ENCODE peak calls at places on chromosomes 11 and 22, in seven cellular contexts. I is fibroblast of lung; W is psoas muscle; Q is pancreas; T is A549; A is GM23248; N is naive thymus-derived CD4-positive, alpha-beta T cell. L is an unnamed sample.

GRCh38 chr11:78638704-78639380 is 64.2 kb upstream of the NARS2 start:
- DNase-seq in I (no peak), W (no peak), Q (no peak), T (no peak), A (no peak), N (no peak), L (no peak)

GRCh38 chr11:41256060-41256459 is 203.4 kb downstream of the LRRC4C start:
- DNase-seq in I (no peak), W (no peak), Q (peak; percentile 12), T (no peak), A (no peak), N (no peak), L (no peak)

GRCh38 chr11:64681171-64681570 is 41.8 kb downstream of the NRXN2 start:
- DNase-seq in I (no peak), W (no peak), Q (no peak), T (no peak), A (no peak), N (no peak), L (no peak)

GRCh38 chr11:31957674-31958073 is 133.2 kb upstream of the RCN1 start:
- DNase-seq in I (no peak), W (no peak), Q (no peak), T (no peak), A (no peak), N (no peak), L (no peak)

GRCh38 chr11:116062129-116062525 is 557.9 kb upstream of the CADM1 start:
- DNase-seq in I (no peak), W (no peak), Q (no peak), T (no peak), A (no peak), N (no peak), L (no peak)

GRCh38 chr22:36289406-36289870 is 36.5 kb downstream of the APOL1 start:
- DNase-seq in I (no peak), W (peak; percentile 25), Q (no peak), T (no peak), A (no peak), N (no peak), L (no peak)

GRCh38 chr11:33449798-33450197 is 192.6 kb downstream of the HIPK3 start:
- DNase-seq in I (no peak), W (no peak), Q (no peak), T (no peak), A (peak; percentile 53), N (no peak), L (no peak)

GRCh38 chr22:43521716-43522115 is 109.9 kb downstream of the MPPED1 start:
- DNase-seq in I (no peak), W (no peak), Q (no peak), T (peak; percentile 9), A (no peak), N (no peak), L (peak; percentile 7)

GRCh38 chr11:7353100-7353499 is 101.4 kb downstream of the SYT9 start:
- DNase-seq in I (no peak), W (no peak), Q (no peak), T (peak; percentile 29), A (peak; percentile 64), N (no peak), L (peak; percentile 7)

DNA sequence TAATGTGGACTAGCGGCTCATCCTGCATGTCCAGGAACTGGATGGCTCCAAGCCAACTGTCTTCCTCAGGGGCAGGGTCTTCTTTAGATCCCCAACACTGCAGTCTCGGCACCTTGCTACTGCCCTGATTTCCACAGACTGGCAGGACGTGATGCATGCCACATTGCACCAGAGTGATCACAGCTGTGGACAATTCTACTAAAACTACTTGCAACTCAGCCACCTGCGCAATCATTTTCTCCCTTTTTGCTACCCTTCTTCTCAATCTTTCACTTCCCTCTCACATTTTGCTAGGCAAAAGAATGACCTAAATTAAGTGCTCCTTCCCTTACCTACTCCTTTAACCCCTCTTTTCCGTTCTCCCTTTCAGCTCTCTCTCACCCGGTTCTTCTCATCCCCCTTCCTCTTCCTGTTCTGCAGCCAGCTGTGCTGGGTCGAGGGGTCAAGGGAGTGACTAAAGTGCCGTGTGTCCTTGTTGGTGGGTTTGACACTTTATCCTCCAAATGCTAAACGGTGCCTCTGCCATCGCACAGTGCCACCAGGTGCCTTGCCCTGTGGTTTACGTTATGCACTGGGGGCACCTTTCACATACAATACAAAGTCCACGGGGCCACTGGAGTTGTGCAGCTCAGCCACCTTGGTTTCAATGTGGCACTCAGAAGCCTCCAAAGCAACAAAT is 11.5 kb upstream of the PEX26 start:
- DNase-seq in I (no peak), W (no peak), Q (no peak), T (no peak), A (no peak), N (no peak), L (no peak)
- H3K4me1 ChIP-seq in I (no peaks in the 10 kb centered on the region), W (peaks cover 8% of the 10 kb centered on the region), Q (no peaks in the 10 kb centered on the region), T (peaks cover 39% of the 10 kb centered on the region), A (peaks cover 26% of the 10 kb centered on the region), N (no peaks in the 10 kb centered on the region), L (peaks cover 33% of the 10 kb centered on the region)

DNA sequence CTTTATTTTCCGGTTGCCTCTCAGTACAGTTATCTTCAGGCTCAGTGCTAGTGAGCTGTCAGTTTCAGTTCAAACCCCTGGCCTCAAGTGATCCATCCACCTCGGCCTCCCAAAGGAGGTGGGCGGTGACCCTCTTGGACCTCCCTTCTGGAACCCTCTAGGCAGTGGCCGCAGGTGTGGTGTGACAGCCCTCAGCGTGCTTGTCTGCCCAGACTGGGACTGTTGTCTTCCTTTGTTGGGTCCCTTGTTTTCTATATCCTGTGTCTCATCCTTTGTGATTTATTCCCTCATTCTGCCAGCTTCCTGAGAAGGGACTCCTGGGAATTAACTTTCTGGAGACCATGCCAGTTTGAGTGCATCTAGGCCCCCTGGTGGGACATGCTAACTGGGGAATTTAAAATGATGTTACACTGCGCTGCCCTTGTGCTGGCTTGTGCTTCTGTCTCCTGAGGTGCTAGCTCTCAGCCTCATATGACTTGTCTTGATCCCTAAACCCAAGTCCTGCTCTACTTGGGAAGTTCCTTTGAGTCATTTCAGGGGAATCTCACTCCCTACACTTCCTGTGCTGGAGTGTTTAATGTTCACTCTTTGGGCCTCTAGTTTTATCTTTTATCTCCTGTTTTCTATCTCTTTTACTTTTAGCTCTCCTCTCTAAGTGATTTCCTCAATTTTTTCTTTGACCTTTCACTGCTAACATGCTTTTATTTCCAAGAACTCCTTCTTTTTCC is 19.4 kb downstream of the MED15 start:
- DNase-seq in I (peak; percentile 68), W (no peak), Q (no peak), T (no peak), A (peak; percentile 89), N (no peak), L (peak; percentile 70)
- H3K4me1 ChIP-seq in I (peaks cover 48% of the 10 kb centered on the region), W (peaks cover 41% of the 10 kb centered on the region), Q (no peaks in the 10 kb centered on the region), T (peaks cover 84% of the 10 kb centered on the region), A (peaks cover 73% of the 10 kb centered on the region), N (peaks cover 25% of the 10 kb centered on the region), L (peaks cover 81% of the 10 kb centered on the region)

GRCh38 chr22:24416095-24416494 is 11.3 kb upstream of the ADORA2A start:
- DNase-seq in I (no peak), W (no peak), Q (peak; percentile 5), T (no peak), A (no peak), N (no peak), L (no peak)
- H3K4me1 ChIP-seq in I (peaks cover 8% of the 10 kb centered on the region), W (peaks cover 8% of the 10 kb centered on the region), Q (no peaks in the 10 kb centered on the region), T (no peaks in the 10 kb centered on the region), A (no peaks in the 10 kb centered on the region), N (no peaks in the 10 kb centered on the region), L (peaks cover 12% of the 10 kb centered on the region)

GRCh38 chr11:3105791-3106735 is 48.8 kb upstream of the CARS1 start:
- DNase-seq in I (no peak), W (no peak), Q (no peak), T (no peak), A (no peak), N (no peak), L (no peak)

GRCh38 chr11:3108183-3108721 is 51.0 kb upstream of the CARS1 start:
- DNase-seq in I (no peak), W (peak; percentile 46), Q (no peak), T (no peak), A (no peak), N (no peak), L (no peak)

GRCh38 chr11:3104961-3105790 is 48.0 kb upstream of the CARS1 start:
- DNase-seq in I (no peak), W (peak; percentile 47), Q (no peak), T (no peak), A (no peak), N (no peak), L (no peak)

GRCh38 chr11:3107608-3108182 is 50.5 kb upstream of the CARS1 start:
- DNase-seq in I (no peak), W (peak; percentile 50), Q (no peak), T (no peak), A (no peak), N (no peak), L (no peak)

DNA sequence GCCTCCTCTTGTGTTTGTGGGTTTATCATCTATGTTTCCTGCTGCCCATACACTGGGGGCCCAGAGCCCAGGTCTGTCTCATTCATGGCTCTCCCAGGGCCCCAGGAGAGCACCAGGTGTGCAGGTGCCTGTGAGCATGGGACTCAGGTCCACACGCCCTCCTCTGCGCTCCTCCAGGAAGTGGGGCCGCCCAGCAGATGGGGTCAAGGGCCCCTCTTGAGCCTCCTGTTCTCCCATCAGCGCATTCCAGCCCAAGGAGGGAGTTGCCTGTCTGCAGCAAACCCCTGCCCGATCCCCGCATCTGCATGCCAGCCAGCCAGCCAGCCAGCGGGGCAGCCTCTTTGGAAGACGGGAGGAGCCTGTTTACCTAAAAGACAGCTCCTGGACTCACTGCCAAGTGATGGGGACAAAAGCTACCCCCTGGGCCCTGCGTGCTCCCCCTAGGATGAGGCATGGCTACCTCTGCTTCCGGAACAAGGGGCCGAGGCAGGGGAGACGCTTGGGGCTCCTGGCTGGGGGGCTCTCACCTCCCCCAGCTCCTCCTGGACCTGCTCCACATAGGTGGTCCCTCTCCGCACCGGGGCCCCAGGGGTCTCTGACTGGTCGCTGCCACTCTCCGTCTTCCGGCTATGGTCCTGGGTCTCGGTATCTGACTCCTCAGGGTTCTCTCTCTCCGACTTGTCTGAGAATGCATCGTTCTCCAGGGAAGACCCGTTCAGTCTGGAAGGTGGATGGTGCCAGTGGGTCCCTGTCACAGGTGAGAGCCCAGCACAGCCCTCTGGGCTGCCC is 49.7 kb upstream of the CARS1 start:
- DNase-seq in I (no peak), W (no peak), Q (no peak), T (no peak), A (no peak), N (no peak), L (no peak)
- H3K4me1 ChIP-seq in I (no peaks in the 10 kb centered on the region), W (no peaks in the 10 kb centered on the region), Q (no peaks in the 10 kb centered on the region), T (no peaks in the 10 kb centered on the region), A (no peaks in the 10 kb centered on the region), N (peaks cover 4% of the 10 kb centered on the region), L (no peaks in the 10 kb centered on the region)

GRCh38 chr11:3639841-3640240 is 2.0 kb downstream of the ART5 start:
- DNase-seq in I (no peak), W (peak; percentile 15), Q (no peak), T (no peak), A (no peak), N (no peak), L (no peak)

GRCh38 chr11:3635641-3636375 is 6.0 kb downstream of the ART5 start:
- DNase-seq in I (no peak), W (peak; percentile 14), Q (no peak), T (no peak), A (no peak), N (no peak), L (no peak)

GRCh38 chr11:3641191-3641590 is 601 bp downstream of the ART5 start:
- DNase-seq in I (no peak), W (peak; percentile 49), Q (no peak), T (no peak), A (no peak), N (no peak), L (no peak)

GRCh38 chr11:3638513-3638912 is 3.3 kb downstream of the ART5 start:
- DNase-seq in I (no peak), W (no peak), Q (no peak), T (no peak), A (no peak), N (no peak), L (no peak)

GRCh38 chr11:3637201-3637600 is 4.6 kb downstream of the ART5 start:
- DNase-seq in I (no peak), W (peak; percentile 19), Q (no peak), T (no peak), A (no peak), N (no peak), L (no peak)
- H3K4me1 ChIP-seq in I (no peaks in the 10 kb centered on the region), W (peaks cover under 1% of the 10 kb centered on the region), Q (no peaks in the 10 kb centered on the region), T (no peaks in the 10 kb centered on the region), A (no peaks in the 10 kb centered on the region), N (peaks cover under 1% of the 10 kb centered on the region), L (peaks cover 3% of the 10 kb centered on the region)